ENCODE peak calls at places on chromosome 4, in six cellular contexts. N is transverse colon, A is tibial artery, K is left ventricle myocardium inferior, V is ovary, D is IMR-90. F is an unnamed sample. For H3K27me3, the result is how much of the 10 kb centered on the place peaks cover.

GRCh38 chr4:8228319-8229250 is 29.5 kb downstream of the SH3TC1 start:
- DNase-seq in V (peak), A (no peak), N (peak), K (peak), D (peak), F (peak)

GRCh38 chr4:63937961-63938360 is 471.3 kb downstream of the TECRL start:
- DNase-seq in K (no peak), N (no peak), D (no peak), V (no peak), A (no peak), F (no peak)

GRCh38 chr4:111266937-111267336 is 644.1 kb upstream of the PITX2 start:
- DNase-seq in D (no peak), N (no peak), K (no peak), V (no peak), A (no peak), F (no peak)

GRCh38 chr4:152156448-152156847 is 379.4 kb downstream of the FBXW7 start:
- DNase-seq in D (no peak), V (no peak), K (peak), A (no peak), N (no peak), F (no peak)

GRCh38 chr4:89077806-89078205 is 20.8 kb upstream of the FAM13A start:
- DNase-seq in K (no peak), V (no peak), D (no peak), N (no peak), A (no peak), F (no peak)

GRCh38 chr4:17494258-17494657 is 17.6 kb downstream of the QDPR start:
- DNase-seq in A (no peak), V (no peak), N (no peak), K (no peak), D (peak), F (peak)

GRCh38 chr4:145739840-145740239 is 59.9 kb downstream of the C4orf51 start:
- DNase-seq in D (no peak), A (no peak), K (no peak), N (peak), V (no peak), F (no peak)

GRCh38 chr4:67875011-67875410 is 8.8 kb downstream of the TMPRSS11D start:
- DNase-seq in N (no peak), A (no peak), K (no peak), D (no peak), V (no peak), F (no peak)

GRCh38 chr4:61068745-61069144 is 131.4 kb upstream of the ADGRL3 start:
- DNase-seq in K (no peak), V (no peak), D (peak), N (no peak), A (no peak), F (no peak)

GRCh38 chr4:137471895-137472294 is 60.4 kb downstream of the PCDH18 start:
- DNase-seq in A (no peak), D (peak), K (no peak), V (no peak), N (no peak), F (peak)

DNA sequence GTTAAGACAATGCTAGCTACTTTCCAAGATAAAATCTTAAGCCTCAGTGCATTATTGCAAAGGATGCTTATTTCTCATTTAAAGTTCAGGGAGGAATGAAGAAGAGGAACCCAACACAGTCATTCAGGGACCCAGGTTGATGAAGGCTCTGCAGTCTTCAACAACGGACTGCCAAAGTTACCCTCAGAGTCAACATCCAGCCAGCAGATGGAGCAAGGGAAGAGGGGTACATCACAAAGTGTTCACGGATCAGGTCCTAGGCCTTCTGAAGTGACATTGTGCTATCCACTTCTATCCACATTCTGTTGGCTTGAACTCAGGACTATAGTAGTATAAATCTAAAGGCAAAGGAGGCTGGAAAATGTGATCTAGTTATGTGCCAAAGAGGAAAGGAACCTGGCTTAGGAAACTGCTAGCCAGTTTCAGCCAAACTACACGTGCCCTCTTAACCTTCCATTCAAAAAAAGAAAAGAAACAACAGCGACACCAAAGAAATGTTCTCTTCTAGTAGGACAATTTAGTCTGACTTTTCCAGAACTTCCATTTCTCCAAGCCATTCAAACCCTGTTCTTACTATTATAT is 28.8 kb downstream of the NKX6-1 start:
- DNase-seq in D (no peak), A (no peak), N (no peak), K (no peak), V (no peak), F (no peak)
- TF ChIP-seq CTCF in D (no peak), A (no peak), N (no peak), K (no peak), V (no peak), F (peak)

DNA sequence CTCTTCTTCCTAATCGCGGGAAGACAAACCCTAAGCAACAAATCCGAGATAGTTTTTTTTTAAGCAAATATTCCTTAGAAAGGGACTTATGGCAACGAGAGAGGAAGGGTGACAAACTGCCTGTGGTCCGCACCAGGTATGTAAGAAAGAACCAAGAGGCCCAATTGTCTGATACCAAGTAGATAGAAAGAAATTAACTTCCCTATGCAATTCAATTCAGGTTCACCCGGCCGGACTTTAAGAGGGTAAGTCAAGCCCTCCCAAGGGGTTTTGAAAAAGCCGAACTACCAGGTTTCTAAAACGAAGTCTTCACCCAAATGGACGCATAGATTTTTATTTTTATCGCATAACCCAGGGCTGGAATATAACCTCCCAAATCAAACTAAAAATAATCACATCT is 1.7 kb upstream of the MAB21L2 start:
- DNase-seq in K (no peak), V (no peak), N (no peak), A (no peak), D (no peak), F (no peak)
- H3K27me3 ChIP-seq in K (under half), V (under half), N (under half), A (under half), D (under half), F (under half)

DNA sequence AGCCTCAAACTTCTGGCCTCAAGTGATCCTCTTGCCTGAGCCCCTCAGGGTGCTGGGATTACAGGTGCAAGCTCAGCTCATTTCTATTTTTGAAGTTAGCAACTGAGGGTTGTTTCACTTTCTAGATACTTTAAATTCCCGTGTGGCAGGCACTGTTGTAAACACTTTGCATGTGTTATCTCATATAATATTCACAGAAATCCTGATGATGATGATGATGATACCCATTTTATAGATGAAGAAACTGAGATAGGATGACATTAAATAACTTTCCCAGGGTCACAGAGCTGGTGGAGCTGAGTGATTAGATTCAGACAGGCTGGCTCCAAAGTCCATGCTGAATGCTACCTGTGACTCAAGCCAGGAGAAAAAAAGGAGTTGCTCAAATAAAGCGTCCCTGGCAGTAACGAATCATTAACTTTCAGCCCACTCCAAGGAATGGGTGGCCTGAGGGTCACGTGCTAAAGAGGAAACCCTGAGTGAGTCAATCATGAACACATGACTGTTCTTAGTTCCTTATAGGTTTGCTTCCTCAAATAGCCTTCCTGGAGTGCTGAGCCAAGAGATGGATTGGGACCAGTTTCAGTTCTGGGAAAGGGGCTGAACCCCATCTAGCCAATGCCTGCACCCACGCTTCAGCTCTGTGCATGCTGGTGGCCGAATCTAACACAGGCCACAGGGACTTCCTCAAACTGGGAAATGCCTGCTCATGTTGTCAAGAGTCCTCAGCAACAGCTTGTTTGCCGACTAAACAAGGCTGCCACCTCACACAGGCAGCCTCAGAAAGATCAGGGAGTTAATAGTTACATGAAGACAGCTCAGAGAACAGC is 52.8 kb downstream of the RBM47 start:
- DNase-seq in K (peak), D (peak), A (peak), V (peak), N (peak), F (peak)
- H3K4me3 ChIP-seq in K (peak), D (peak), A (peak), V (no peak), N (peak), F (no peak)

DNA sequence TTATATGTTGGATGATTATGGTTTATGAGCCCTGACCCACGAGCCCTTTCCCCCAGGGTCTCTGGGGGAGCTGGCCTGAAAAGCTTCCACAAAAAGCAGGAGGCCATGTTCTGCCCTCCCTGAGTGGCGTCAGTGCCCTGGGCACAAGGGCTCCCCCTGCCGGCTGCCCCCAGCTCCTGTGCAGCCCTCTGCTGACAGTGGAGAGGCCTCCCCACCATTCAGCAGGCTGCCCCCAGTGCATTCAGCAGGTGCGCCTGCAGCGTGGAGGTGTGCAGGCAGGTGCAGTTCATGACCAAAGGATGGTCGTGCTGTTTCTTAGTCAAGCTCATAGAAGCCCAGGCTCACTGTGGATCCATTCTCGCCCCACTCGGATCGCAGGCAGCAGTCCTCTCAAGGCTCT is 12.5 kb upstream of the S100P start:
- DNase-seq in D (no peak), K (no peak), N (no peak), V (no peak), A (no peak), F (no peak)
- TF ChIP-seq CTCF in D (no peak), K (no peak), N (no peak), V (no peak), A (no peak), F (peak)

GRCh38 chr4:54099959-54100606 is at the start of gene GSX2:
- DNase-seq in V (peak), A (no peak), N (no peak), K (peak), D (no peak), F (no peak)

GRCh38 chr4:54098375-54098774 is 1.6 kb upstream of the GSX2 start:
- DNase-seq in A (no peak), N (no peak), V (no peak), D (no peak), K (no peak), F (no peak)

GRCh38 chr4:54100607-54101189 is 735 bp downstream of the GSX2 start:
- DNase-seq in V (no peak), K (no peak), D (no peak), N (no peak), A (no peak), F (no peak)

GRCh38 chr4:54101190-54102041 is 1.5 kb downstream of the GSX2 start:
- DNase-seq in D (no peak), V (no peak), A (no peak), K (no peak), N (no peak), F (no peak)

DNA sequence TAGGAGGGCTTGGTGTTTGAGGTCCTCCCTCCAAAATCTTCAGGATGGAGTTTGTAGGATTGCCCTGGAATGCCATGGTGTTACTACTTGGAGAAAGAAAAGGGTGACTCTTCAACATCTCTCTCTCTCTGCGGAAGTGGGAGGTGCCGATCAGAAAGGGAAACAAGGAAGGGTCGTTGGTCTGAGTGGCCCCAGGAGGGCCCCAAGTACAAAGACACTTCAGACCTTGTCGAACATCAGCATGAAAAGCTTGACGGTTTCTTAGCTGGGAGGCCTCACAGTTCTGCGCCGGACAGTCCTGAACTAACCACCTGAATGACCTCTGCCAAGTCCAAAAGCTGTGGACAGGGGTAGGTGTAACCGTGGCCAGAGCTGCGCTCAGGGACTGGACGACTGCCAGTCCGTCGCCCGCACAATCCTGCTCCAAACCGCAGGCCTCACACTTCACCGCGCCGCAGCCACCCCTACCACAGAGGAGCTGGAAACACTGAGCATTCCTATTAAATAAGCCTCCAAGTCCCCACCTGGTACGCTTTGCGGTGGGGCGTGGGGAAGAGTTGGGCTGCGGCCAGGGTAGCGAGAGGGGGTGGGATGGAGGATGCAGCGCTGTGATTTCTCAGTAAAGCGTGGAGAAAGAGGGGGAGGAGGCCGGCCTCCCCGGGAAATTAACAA is 540 bp upstream of the GSX2 start:
- DNase-seq in V (no peak), A (no peak), D (no peak), K (no peak), N (no peak), F (no peak)
- H3K27me3 ChIP-seq in V (under half), A (half or more), D (half or more), K (half or more), N (half or more), F (under half)

GRCh38 chr4:102105983-102106382 is 239.3 kb downstream of the SLC39A8 start:
- DNase-seq in V (no peak), K (no peak), A (no peak), D (no peak), N (no peak), F (no peak)
- H3K4me3 ChIP-seq in V (no peak), K (no peak), A (no peak), D (no peak), N (no peak), F (no peak)